ENCODE peak calls at places on chromosomes 3 and 15, in nine cellular contexts. Q, L, V, A, S, C, F, Z and K are unnamed samples.
A peak's percentile ranks its signal among the peaks of the same experiment; 100 is the strongest.

GRCh38 chr15:45522179-45522930 is at the start of gene SLC30A4:
- DNase-seq in F (no peak), L (peak; percentile 68), S (peak; percentile 46), Z (peak; percentile 35), A (peak; percentile 53), C (peak; percentile 56), Q (peak; percentile 43), V (peak; percentile 27), K (peak; percentile 15)

GRCh38 chr15:101194246-101195138 is 57.4 kb downstream of the CHSY1 start:
- DNase-seq in V (no peak), Q (no peak), C (no peak), F (no peak), Z (no peak), S (no peak), L (no peak), A (no peak), K (no peak)

GRCh38 chr3:195259564-195260285 is 11.2 kb downstream of the XXYLT1 start:
- DNase-seq in V (peak; percentile 89), Z (peak; percentile 85), C (peak; percentile 92), L (peak; percentile 90), F (peak; percentile 52), S (peak; percentile 79), A (peak; percentile 96), Q (peak; percentile 99), K (no peak)

GRCh38 chr15:46088486-46089437 is 453.9 kb downstream of the SQOR start:
- DNase-seq in F (no peak), Z (no peak), V (no peak), A (no peak), S (no peak), Q (no peak), L (no peak), C (no peak), K (peak; percentile 25)

GRCh38 chr3:36804295-36805055 is 40.1 kb upstream of the DCLK3 start:
- DNase-seq in A (no peak), C (no peak), F (no peak), Z (no peak), V (no peak), S (no peak), Q (no peak), L (no peak), K (no peak)

GRCh38 chr3:136835817-136836510 is 17.0 kb downstream of the SLC35G2 start:
- DNase-seq in S (no peak), A (no peak), L (no peak), F (no peak), Q (no peak), Z (no peak), C (no peak), V (peak; percentile 52), K (no peak)

GRCh38 chr15:95304116-95304873 is 1026.2 kb upstream of the NR2F2 start:
- DNase-seq in Z (no peak), L (no peak), A (no peak), F (no peak), Q (peak; percentile 58), V (peak; percentile 63), C (no peak), S (no peak), K (no peak)

GRCh38 chr15:40999190-40999589 is 45.9 kb downstream of the CHAC1 start:
- DNase-seq in V (peak; percentile 85), Z (no peak), A (no peak), Q (no peak), C (no peak), L (no peak), F (no peak), S (no peak), K (peak; percentile 80)

GRCh38 chr3:136752046-136752326 is 192 bp downstream of the STAG1 start:
- DNase-seq in V (no peak), S (no peak), Q (no peak), F (no peak), C (no peak), L (no peak), Z (no peak), A (no peak), K (no peak)

GRCh38 chr15:49380912-49381311 is 42.1 kb upstream of the FGF7 start:
- DNase-seq in Z (no peak), L (no peak), V (peak; percentile 12), A (no peak), F (no peak), Q (no peak), C (no peak), S (no peak), K (no peak)

GRCh38 chr3:22245122-22245521 is 494.1 kb upstream of the ZNF385D start:
- DNase-seq in Q (no peak), S (no peak), A (no peak), F (no peak), Z (no peak), C (no peak), L (no peak), V (peak; percentile 95), K (peak; percentile 94)

GRCh38 chr3:124492824-124493223 is 237.4 kb upstream of the UMPS start:
- DNase-seq in S (peak; percentile 30), A (no peak), V (peak; percentile 32), L (peak; percentile 67), Q (peak; percentile 4), F (no peak), C (no peak), Z (no peak), K (no peak)

GRCh38 chr15:63381301-63382192 is at the start of gene CA12:
- DNase-seq in C (no peak), S (peak; percentile 33), Z (no peak), A (no peak), Q (peak; percentile 42), F (no peak), V (peak; percentile 56), L (peak; percentile 62), K (no peak)

GRCh38 chr3:194203482-194204035 is 67.6 kb downstream of the HES1 start:
- DNase-seq in S (peak; percentile 62), L (no peak), F (no peak), Z (no peak), V (no peak), Q (peak; percentile 69), A (no peak), C (peak; percentile 42), K (no peak)

GRCh38 chr3:151058742-151059141 is 26.7 kb upstream of the MED12L start:
- DNase-seq in V (no peak), Q (peak; percentile 4), S (no peak), L (no peak), F (no peak), C (no peak), Z (no peak), A (no peak), K (no peak)

GRCh38 chr3:191135175-191135574 is 63.9 kb upstream of the OSTN start:
- DNase-seq in Q (no peak), A (no peak), F (no peak), Z (no peak), L (no peak), C (no peak), V (no peak), S (no peak), K (no peak)

GRCh38 chr3:141275032-141275422 is 43.4 kb downstream of the PXYLP1 start:
- DNase-seq in V (peak; percentile 44), C (no peak), S (peak; percentile 63), L (no peak), F (no peak), Z (no peak), Q (peak; percentile 71), A (no peak), K (no peak)

GRCh38 chr15:84598993-84599392 is 1.8 kb upstream of the ZSCAN2 start:
- DNase-seq in Q (peak; percentile 84), L (no peak), C (no peak), F (no peak), Z (no peak), V (peak; percentile 74), S (peak; percentile 75), A (no peak), K (no peak)

GRCh38 chr3:43978708-43979107 is 263.0 kb upstream of the TOPAZ1 start:
- DNase-seq in Q (no peak), Z (no peak), A (no peak), C (no peak), L (no peak), V (no peak), F (no peak), S (no peak), K (no peak)

GRCh38 chr3:14286887-14287496 is 108.4 kb downstream of the LSM3 start:
- DNase-seq in S (no peak), C (no peak), A (no peak), V (no peak), Z (no peak), L (no peak), F (no peak), Q (no peak), K (no peak)

GRCh38 chr15:58549780-58550064 is 117.9 kb downstream of the LIPC start:
- DNase-seq in F (no peak), Q (no peak), A (no peak), V (no peak), L (no peak), C (no peak), S (no peak), Z (no peak), K (no peak)

GRCh38 chr3:132124096-132124495 is 89.3 kb upstream of the CPNE4 start:
- DNase-seq in S (no peak), A (no peak), L (no peak), C (no peak), Q (no peak), F (no peak), Z (no peak), V (no peak), K (no peak)

GRCh38 chr3:67423722-67424121 is 230.7 kb downstream of the SUCLG2 start:
- DNase-seq in Z (no peak), A (no peak), C (no peak), V (no peak), S (no peak), Q (no peak), F (no peak), L (no peak), K (no peak)

GRCh38 chr3:51340311-51340829 is 44.7 kb upstream of the MANF start:
- DNase-seq in L (no peak), S (no peak), Q (peak; percentile 9), Z (no peak), F (no peak), V (peak; percentile 94), C (no peak), A (no peak), K (peak; percentile 94)

GRCh38 chr3:141393151-141394076 is 25.1 kb downstream of the ZBTB38 start:
- DNase-seq in Q (no peak), V (no peak), C (no peak), S (no peak), F (no peak), Z (no peak), L (no peak), A (no peak), K (no peak)

GRCh38 chr15:101820781-101821180 is 8.8 kb downstream of the OR4F15 start:
- DNase-seq in Q (no peak), A (no peak), F (no peak), L (no peak), C (no peak), S (no peak), Z (no peak), V (no peak), K (no peak)